ENCODE peak calls at places on chromosome 21, in four cellular contexts. R, S, C and I are unnamed samples.

GRCh38 chr21:32712043-32712442 is 15.8 kb downstream of the SYNJ1 start:
- DNase-seq in R (peak), S (peak), C (no peak), I (no peak)

GRCh38 chr21:41754481-41754891 is 12.4 kb downstream of the RIPK4 start:
- DNase-seq in S (no peak), C (no peak), R (peak), I (no peak)

GRCh38 chr21:28738882-28739281 is 253.8 kb downstream of the LTN1 start:
- DNase-seq in S (no peak), R (no peak), C (no peak), I (no peak)

GRCh38 chr21:42469272-42469671 is 26.8 kb downstream of the RSPH1 start:
- DNase-seq in R (no peak), S (no peak), C (no peak), I (no peak)

GRCh38 chr21:28959367-28960099 is 33.1 kb downstream of the LTN1 start:
- DNase-seq in C (peak), S (peak), R (no peak), I (no peak)

GRCh38 chr21:33196956-33197374 is 32.8 kb upstream of the IFNAR2 start:
- DNase-seq in R (peak), S (peak), C (peak), I (peak)

GRCh38 chr21:38902608-38903445 is 97.1 kb downstream of the ETS2 start:
- DNase-seq in R (no peak), C (no peak), S (peak), I (no peak)

GRCh38 chr21:33064623-33064996 is 5.3 kb upstream of the OLIG1 start:
- DNase-seq in R (no peak), S (no peak), C (no peak), I (no peak)

GRCh38 chr21:37568916-37569315 is 202.3 kb downstream of the DYRK1A start:
- DNase-seq in C (no peak), R (no peak), S (no peak), I (no peak)

GRCh38 chr21:17532292-17532691 is 19.4 kb downstream of the CXADR start:
- DNase-seq in R (no peak), C (no peak), S (no peak), I (no peak)

GRCh38 chr21:17257784-17258183 is 255.1 kb upstream of the CXADR start:
- DNase-seq in C (no peak), S (peak), R (no peak), I (no peak)

GRCh38 chr21:28473530-28474225 is 519.0 kb downstream of the LTN1 start:
- DNase-seq in S (no peak), R (no peak), C (peak), I (no peak)

GRCh38 chr21:37224861-37225260 is 42.3 kb downstream of the VPS26C start:
- DNase-seq in R (peak), C (no peak), S (no peak), I (no peak)

GRCh38 chr21:27475363-27475955 is 508.6 kb upstream of the ADAMTS5 start:
- DNase-seq in C (no peak), S (peak), R (no peak), I (no peak)

GRCh38 chr21:16590186-16590585 is 860.4 kb downstream of the USP25 start:
- DNase-seq in R (no peak), C (no peak), S (no peak), I (no peak)

GRCh38 chr21:29829514-29830255 is 110.1 kb downstream of the GRIK1 start:
- DNase-seq in S (peak), C (peak), R (no peak), I (no peak)

GRCh38 chr21:28767523-28767922 is 225.2 kb downstream of the LTN1 start:
- DNase-seq in C (no peak), R (no peak), S (no peak), I (no peak)

GRCh38 chr21:42581676-42582371 is 68.2 kb downstream of the SLC37A1 start:
- DNase-seq in S (no peak), R (no peak), C (no peak), I (no peak)

GRCh38 chr21:41620982-41621381 is 113.0 kb upstream of the TMPRSS2 start:
- DNase-seq in C (peak), S (no peak), R (no peak), I (no peak)

GRCh38 chr21:31191553-31191952 is 152.5 kb downstream of the TIAM1 start:
- DNase-seq in R (no peak), S (no peak), C (no peak), I (no peak)

GRCh38 chr21:38985423-38986378 is 180.0 kb downstream of the ETS2 start:
- DNase-seq in C (peak), S (peak), R (peak), I (peak)

GRCh38 chr21:37905291-37905690 is 11.0 kb downstream of the KCNJ6 start:
- DNase-seq in R (no peak), S (no peak), C (no peak), I (no peak)

GRCh38 chr21:15592271-15592860 is 137.4 kb upstream of the USP25 start:
- DNase-seq in C (peak), S (peak), R (peak), I (peak)

GRCh38 chr21:33197546-33197945 is 32.2 kb upstream of the IFNAR2 start:
- DNase-seq in R (no peak), C (no peak), S (no peak), I (no peak)

DNA sequence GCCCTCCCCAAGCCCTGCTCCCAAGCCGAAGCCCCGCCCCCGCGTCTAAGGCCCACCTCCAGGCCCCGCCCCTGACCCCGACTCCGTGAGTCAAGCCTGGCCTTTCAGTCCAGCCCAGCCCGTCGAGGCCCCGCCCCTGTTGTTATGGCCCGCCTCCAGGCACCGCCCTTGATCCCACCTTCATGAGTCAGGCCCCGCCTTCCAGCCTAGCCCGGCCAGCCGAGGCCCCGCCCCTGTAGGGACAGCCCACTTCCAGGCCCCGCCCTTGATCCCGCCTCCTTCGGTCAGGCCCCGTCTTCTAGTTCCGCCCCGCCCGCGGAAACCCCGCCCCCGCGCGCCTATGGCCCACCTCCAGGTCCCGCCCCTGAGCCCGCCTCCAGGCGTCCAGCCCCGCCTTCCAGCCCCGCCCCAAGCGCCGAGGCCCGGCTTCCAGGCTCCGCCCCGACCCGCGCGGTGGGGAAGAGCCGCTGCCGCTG is 247 bp upstream of the DOP1B start:
- DNase-seq in S (peak), R (peak), C (peak), I (peak)
- H3K9ac ChIP-seq in S (peak), R (peak), C (peak), I (peak)

GRCh38 chr21:26070121-26070520 is 100.4 kb downstream of the APP start:
- DNase-seq in S (no peak), R (no peak), C (no peak), I (no peak)

GRCh38 chr21:26072891-26073615 is 97.5 kb downstream of the APP start:
- DNase-seq in R (no peak), S (peak), C (peak), I (no peak)

GRCh38 chr21:26068776-26069175 is 101.8 kb downstream of the APP start:
- DNase-seq in R (no peak), S (no peak), C (no peak), I (no peak)

GRCh38 chr21:26067836-26068401 is 102.7 kb downstream of the APP start:
- DNase-seq in S (no peak), R (no peak), C (no peak), I (no peak)

GRCh38 chr21:26070822-26071425 is 99.6 kb downstream of the APP start:
- DNase-seq in C (peak), R (peak), S (peak), I (no peak)
- H3K9ac ChIP-seq in C (peak), R (peak), S (no peak), I (no peak)

DNA sequence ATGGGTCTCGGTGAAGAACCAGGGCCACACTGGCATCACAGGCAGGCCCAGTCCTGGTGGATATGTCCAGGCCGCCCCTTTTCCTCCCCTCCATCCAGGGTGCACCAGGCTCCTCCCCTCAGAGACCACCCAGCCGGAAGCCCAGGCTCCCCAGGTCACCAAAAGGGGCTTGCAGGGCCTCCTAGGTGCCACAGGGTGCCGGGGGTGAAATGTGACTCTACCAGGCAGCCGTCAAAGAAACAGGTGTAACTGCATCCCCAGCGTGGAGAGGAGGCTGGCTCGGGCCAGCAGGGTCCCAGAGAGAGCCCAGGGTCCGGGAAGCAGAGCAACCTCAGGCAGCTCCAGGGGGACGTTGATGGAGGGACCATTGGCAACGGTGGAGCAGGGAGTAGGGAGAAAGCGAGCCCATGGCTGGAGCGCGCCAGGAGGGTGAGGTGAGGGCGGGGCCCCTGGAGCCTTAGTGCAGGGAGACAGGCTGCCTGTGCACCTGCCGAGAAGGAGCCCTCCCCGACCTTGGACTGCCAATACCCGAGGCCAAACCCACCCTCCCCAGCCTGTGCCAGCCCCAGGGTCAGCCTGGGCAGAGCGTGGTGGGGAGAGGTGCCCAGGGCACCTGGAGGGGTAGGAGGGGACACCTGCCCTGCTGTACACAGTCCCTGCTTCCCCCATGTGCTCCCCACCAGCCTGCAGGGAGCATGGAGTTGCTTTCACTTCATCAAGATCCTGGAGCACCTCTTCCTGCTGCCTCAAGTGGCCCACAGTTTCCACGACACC is 48.3 kb upstream of the POFUT2 start:
- DNase-seq in S (no peak), R (no peak), C (no peak), I (no peak)
- H3K9ac ChIP-seq in S (no peak), R (no peak), C (no peak), I (no peak)

GRCh38 chr21:44881586-44881939 is 8.1 kb upstream of the PTTG1IP start:
- DNase-seq in R (no peak), S (no peak), C (no peak), I (no peak)
- H3K9ac ChIP-seq in R (no peak), S (no peak), C (no peak), I (peak)

GRCh38 chr21:44263221-44263671 is 1.5 kb upstream of the DNMT3L start:
- DNase-seq in S (no peak), C (no peak), R (no peak), I (no peak)
- H3K9ac ChIP-seq in S (no peak), C (no peak), R (no peak), I (no peak)

GRCh38 chr21:35503646-35504045 is 454.5 kb upstream of the RUNX1 start:
- DNase-seq in S (peak), R (peak), C (peak), I (no peak)
- H3K9ac ChIP-seq in S (no peak), R (peak), C (peak), I (no peak)